ENCODE peak calls at places on chromosomes 16 and 17, in eight cellular contexts. G is heart left ventricle; R is fibroblast of lung; Q is thoracic aorta; H is neuronal stem cell; E is effector memory CD4-positive, alpha-beta T cell; O is stomach; S is GM23248. Z is an unnamed sample.

GRCh38 chr17:59643159-59643857 is 23.6 kb downstream of the CLTC start:
- DNase-seq in S (peak; percentile 80), R (peak; percentile 60), E (no peak), O (no peak), Q (no peak), H (no peak), G (no peak), Z (no peak)

GRCh38 chr17:17839792-17840707 is 3.3 kb upstream of the SREBF1 start:
- DNase-seq in S (peak; percentile 92), R (peak; percentile 89), Q (peak; percentile 41), O (peak; percentile 96), G (peak; percentile 94), H (peak; percentile 83), E (peak; percentile 70), Z (peak; percentile 77)

GRCh38 chr17:53142890-53143289 is 679.8 kb upstream of the KIF2B start:
- DNase-seq in H (no peak), R (no peak), G (no peak), S (no peak), Q (no peak), O (no peak), E (no peak), Z (no peak)

GRCh38 chr17:794876-795275 is 12.7 kb downstream of the MRM3 start:
- DNase-seq in R (peak; percentile 60), G (peak; percentile 91), O (peak; percentile 92), H (peak; percentile 70), E (peak; percentile 10), Q (peak; percentile 65), S (peak; percentile 92), Z (peak; percentile 38)

GRCh38 chr17:7177210-7177953 is 1.8 kb downstream of the ASGR1 start:
- DNase-seq in E (peak; percentile 51), G (peak; percentile 70), Q (no peak), H (peak; percentile 83), R (peak; percentile 61), O (peak; percentile 70), S (peak; percentile 80), Z (peak; percentile 49)

GRCh38 chr17:48612456-48612853 is 1.6 kb upstream of the HOXB7 start:
- DNase-seq in Q (no peak), G (no peak), H (no peak), E (no peak), O (no peak), S (peak; percentile 36), R (no peak), Z (no peak)

GRCh38 chr17:2450016-2450650 is 49.3 kb upstream of the MNT start:
- DNase-seq in R (no peak), Q (no peak), H (no peak), S (no peak), O (no peak), G (no peak), E (no peak), Z (no peak)

GRCh38 chr17:49190932-49191331 is 19.4 kb downstream of the GNGT2 start:
- DNase-seq in Q (no peak), H (no peak), E (no peak), R (no peak), O (no peak), S (no peak), G (no peak), Z (no peak)

GRCh38 chr16:54342001-54342776 is 55.6 kb upstream of the IRX3 start:
- DNase-seq in G (no peak), S (peak; percentile 50), O (no peak), H (no peak), E (no peak), R (peak; percentile 16), Q (no peak), Z (no peak)

GRCh38 chr17:81053043-81053970 is 18.4 kb downstream of the BAIAP2 start:
- DNase-seq in R (peak; percentile 74), G (no peak), E (no peak), H (no peak), Q (no peak), S (peak; percentile 31), O (no peak), Z (no peak)

DNA sequence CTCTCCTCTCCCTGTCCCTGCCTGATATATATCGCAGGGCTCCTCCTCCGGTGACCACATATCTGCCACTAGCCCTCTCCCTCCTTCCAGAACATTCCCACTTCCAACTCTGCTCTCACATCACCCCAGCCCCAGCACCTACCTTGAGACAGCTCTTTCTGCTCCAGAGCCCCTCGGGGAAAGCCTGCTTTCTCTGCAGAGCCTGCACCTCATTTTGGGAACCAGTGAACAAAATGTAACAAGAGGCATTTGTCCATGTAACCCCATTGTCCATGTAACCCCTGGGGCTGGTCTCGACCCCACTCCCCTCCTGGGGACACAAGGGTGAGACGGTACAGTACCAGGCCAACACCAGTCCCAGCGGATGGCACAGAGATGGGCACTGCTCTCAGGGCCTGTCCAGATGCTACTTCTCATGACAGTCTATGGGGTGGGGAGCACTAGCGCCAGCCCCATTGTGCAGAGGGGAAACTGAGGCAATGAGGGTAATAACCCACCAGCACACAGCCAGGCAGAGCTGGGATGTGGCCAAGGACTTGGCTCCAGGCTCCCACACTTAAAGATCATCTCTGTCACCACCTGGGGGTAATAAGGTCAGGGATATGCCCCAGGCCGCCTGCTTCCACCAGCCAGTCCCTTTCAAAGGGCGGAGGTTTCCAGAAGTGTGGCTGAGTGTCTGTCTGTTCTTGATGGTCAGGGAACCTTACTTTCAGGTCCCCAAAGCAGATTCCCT is 42.8 kb downstream of the TBC1D16 start:
- DNase-seq in G (peak; percentile 19), O (no peak), H (no peak), R (no peak), Q (no peak), S (peak; percentile 35), E (no peak), Z (no peak)
- H3K4me3 ChIP-seq in G (no peak overlapping the region), O (peak overlapping the region; percentile 51), H (no peak overlapping the region), R (peak overlapping the region; percentile 28), Q (no peak overlapping the region), S (peak overlapping the region; percentile 47), E (no peak overlapping the region), Z (peak overlapping the region; percentile 56)

GRCh38 chr16:35596467-35596866 is 2137.1 kb downstream of the TP53TG3F start:
- DNase-seq in R (no peak), O (no peak), G (no peak), Q (no peak), H (no peak), S (no peak), E (no peak), Z (no peak)

GRCh38 chr16:35602116-35602515 is 2142.7 kb downstream of the TP53TG3F start:
- DNase-seq in O (no peak), Q (no peak), E (no peak), G (no peak), S (no peak), R (no peak), H (no peak), Z (no peak)

GRCh38 chr16:35599429-35600165 is 2140.2 kb downstream of the TP53TG3F start:
- DNase-seq in R (no peak), H (no peak), S (no peak), O (no peak), Q (no peak), E (no peak), G (no peak), Z (no peak)

DNA sequence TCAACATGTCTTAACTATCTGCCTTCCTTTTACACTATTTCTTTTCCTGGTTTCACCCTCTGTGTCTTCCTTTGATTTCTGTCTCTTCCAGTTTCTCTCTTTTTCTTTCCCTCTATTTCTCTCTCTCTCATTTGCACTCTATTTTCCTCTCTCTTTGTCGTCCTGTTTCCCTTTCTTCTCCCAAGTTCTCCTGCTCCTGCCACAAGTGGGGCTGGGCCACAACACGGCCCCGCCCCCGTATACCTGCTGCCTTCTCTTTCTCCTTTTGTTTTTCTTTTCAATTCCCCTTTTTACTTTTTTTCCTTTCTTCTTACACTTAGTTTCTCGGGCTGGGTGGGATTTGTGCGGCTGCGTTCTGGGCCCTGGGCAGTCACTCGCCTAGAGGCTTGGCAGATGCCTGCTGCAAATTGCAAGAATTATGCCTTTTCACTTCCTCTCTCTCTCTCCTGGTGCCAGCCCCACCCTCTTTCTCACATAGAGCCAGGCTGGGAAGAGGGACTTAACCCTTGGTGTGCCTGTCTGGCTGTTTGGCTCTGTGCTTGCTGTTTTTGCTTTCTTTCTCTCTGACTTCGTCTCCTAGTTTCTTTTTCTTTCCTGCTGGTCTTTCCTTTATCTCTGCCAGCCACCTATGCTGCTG is 2139.4 kb downstream of the TP53TG3F start:
- DNase-seq in G (no peak), E (no peak), S (no peak), H (no peak), Q (no peak), R (no peak), O (no peak), Z (no peak)
- H3K9me3 ChIP-seq in G (no peaks in the 10 kb centered on the region), E (no peaks in the 10 kb centered on the region), S (no peaks in the 10 kb centered on the region), H (peaks cover 13% of the 10 kb centered on the region), Q (no peaks in the 10 kb centered on the region), R (no peaks in the 10 kb centered on the region), O (no peaks in the 10 kb centered on the region), Z (no peaks in the 10 kb centered on the region)

GRCh38 chr16:73066927-73067670 is 19.2 kb upstream of the ZFHX3 start:
- DNase-seq in Q (no peak), S (peak; percentile 61), G (peak; percentile 35), H (no peak), E (no peak), R (peak; percentile 65), O (no peak), Z (no peak)
- H3K4me3 ChIP-seq in Q (peak overlapping the region; percentile 89), S (peak overlapping the region; percentile 15), G (peak overlapping the region; percentile 28), H (no peak overlapping the region), E (no peak overlapping the region), R (no peak overlapping the region), O (peak overlapping the region; percentile 3), Z (no peak overlapping the region)

GRCh38 chr16:71442041-71442440 is at the start of gene TLE7:
- DNase-seq in O (no peak), H (no peak), Q (no peak), G (no peak), E (no peak), S (no peak), R (no peak), Z (no peak)
- H3K9me3 ChIP-seq in O (peaks cover 22% of the 10 kb centered on the region), H (peaks cover 27% of the 10 kb centered on the region), Q (peaks cover 48% of the 10 kb centered on the region), G (peaks cover 38% of the 10 kb centered on the region), E (peaks cover 4% of the 10 kb centered on the region), S (no peaks in the 10 kb centered on the region), R (no peaks in the 10 kb centered on the region), Z (peaks cover 4% of the 10 kb centered on the region)